ENCODE peak calls at places on chromosomes 6 and 20, in ten cellular contexts. One of them, this sample, is unnamed.

GRCh38 chr6:82040405-82041221 is 206.9 kb downstream of the IBTK start:
- DNase-seq in cardiac septum: no peak
- DNase-seq in HFFc6: peak; percentile 52
- DNase-seq in coronary artery: no peak
- DNase-seq in left cardiac atrium: no peak
- DNase-seq in fibroblast of the conjunctiva: peak; percentile 40
- DNase-seq in aorta: no peak
- DNase-seq in NCI-H226: peak; percentile 30
- DNase-seq in activated naive CD4-positive, alpha-beta T cell: no peak
- DNase-seq in stimulated activated CD8-positive, alpha-beta memory T cell treated with anti-CD3 and anti-CD28 coated beads, Interleukin-4, amount 100 ng/mL, for 4 hours: no peak
- DNase-seq in this sample: peak; percentile 67

GRCh38 chr6:6775074-6775473 is 186.6 kb downstream of the LY86 start:
- DNase-seq in cardiac septum: no peak
- DNase-seq in HFFc6: no peak
- DNase-seq in coronary artery: no peak
- DNase-seq in left cardiac atrium: no peak
- DNase-seq in fibroblast of the conjunctiva: no peak
- DNase-seq in aorta: no peak
- DNase-seq in NCI-H226: no peak
- DNase-seq in activated naive CD4-positive, alpha-beta T cell: no peak
- DNase-seq in stimulated activated CD8-positive, alpha-beta memory T cell treated with anti-CD3 and anti-CD28 coated beads, Interleukin-4, amount 100 ng/mL, for 4 hours: no peak
- DNase-seq in this sample: no peak

GRCh38 chr6:46284472-46284871 is 113.7 kb upstream of the ENPP5 start:
- DNase-seq in cardiac septum: no peak
- DNase-seq in HFFc6: no peak
- DNase-seq in coronary artery: no peak
- DNase-seq in left cardiac atrium: no peak
- DNase-seq in fibroblast of the conjunctiva: no peak
- DNase-seq in aorta: no peak
- DNase-seq in NCI-H226: no peak
- DNase-seq in activated naive CD4-positive, alpha-beta T cell: no peak
- DNase-seq in stimulated activated CD8-positive, alpha-beta memory T cell treated with anti-CD3 and anti-CD28 coated beads, Interleukin-4, amount 100 ng/mL, for 4 hours: no peak
- DNase-seq in this sample: peak; percentile 46

GRCh38 chr6:127464881-127465459 is 5.8 kb upstream of the KIAA0408 start:
- DNase-seq in cardiac septum: no peak
- DNase-seq in HFFc6: peak; percentile 72
- DNase-seq in coronary artery: peak; percentile 74
- DNase-seq in left cardiac atrium: peak; percentile 69
- DNase-seq in fibroblast of the conjunctiva: peak; percentile 66
- DNase-seq in aorta: peak; percentile 84
- DNase-seq in NCI-H226: peak; percentile 50
- DNase-seq in activated naive CD4-positive, alpha-beta T cell: peak; percentile 2
- DNase-seq in stimulated activated CD8-positive, alpha-beta memory T cell treated with anti-CD3 and anti-CD28 coated beads, Interleukin-4, amount 100 ng/mL, for 4 hours: peak; percentile 20
- DNase-seq in this sample: peak; percentile 74

GRCh38 chr6:13355043-13355945 is 27.0 kb upstream of the TBC1D7 start:
- DNase-seq in cardiac septum: no peak
- DNase-seq in HFFc6: peak; percentile 96
- DNase-seq in coronary artery: no peak
- DNase-seq in left cardiac atrium: no peak
- DNase-seq in fibroblast of the conjunctiva: peak; percentile 63
- DNase-seq in aorta: no peak
- DNase-seq in NCI-H226: peak; percentile 96
- DNase-seq in activated naive CD4-positive, alpha-beta T cell: no peak
- DNase-seq in stimulated activated CD8-positive, alpha-beta memory T cell treated with anti-CD3 and anti-CD28 coated beads, Interleukin-4, amount 100 ng/mL, for 4 hours: no peak
- DNase-seq in this sample: peak; percentile 71

GRCh38 chr6:16822529-16822928 is 61.3 kb upstream of the ATXN1 start:
- DNase-seq in cardiac septum: no peak
- DNase-seq in HFFc6: no peak
- DNase-seq in coronary artery: no peak
- DNase-seq in left cardiac atrium: no peak
- DNase-seq in fibroblast of the conjunctiva: no peak
- DNase-seq in aorta: no peak
- DNase-seq in NCI-H226: no peak
- DNase-seq in activated naive CD4-positive, alpha-beta T cell: no peak
- DNase-seq in stimulated activated CD8-positive, alpha-beta memory T cell treated with anti-CD3 and anti-CD28 coated beads, Interleukin-4, amount 100 ng/mL, for 4 hours: no peak
- DNase-seq in this sample: no peak

GRCh38 chr6:166626177-166627038 is 643 bp downstream of the RPS6KA2 start:
- DNase-seq in cardiac septum: no peak
- DNase-seq in HFFc6: no peak
- DNase-seq in coronary artery: no peak
- DNase-seq in left cardiac atrium: no peak
- DNase-seq in fibroblast of the conjunctiva: no peak
- DNase-seq in aorta: peak; percentile 59
- DNase-seq in NCI-H226: peak; percentile 14
- DNase-seq in activated naive CD4-positive, alpha-beta T cell: peak; percentile 36
- DNase-seq in stimulated activated CD8-positive, alpha-beta memory T cell treated with anti-CD3 and anti-CD28 coated beads, Interleukin-4, amount 100 ng/mL, for 4 hours: no peak
- DNase-seq in this sample: no peak

GRCh38 chr6:31794294-31794865 is 1.2 kb downstream of the VARS1 start:
- DNase-seq in cardiac septum: no peak
- DNase-seq in HFFc6: peak; percentile 41
- DNase-seq in coronary artery: no peak
- DNase-seq in left cardiac atrium: no peak
- DNase-seq in fibroblast of the conjunctiva: peak; percentile 22
- DNase-seq in aorta: no peak
- DNase-seq in NCI-H226: no peak
- DNase-seq in activated naive CD4-positive, alpha-beta T cell: no peak
- DNase-seq in stimulated activated CD8-positive, alpha-beta memory T cell treated with anti-CD3 and anti-CD28 coated beads, Interleukin-4, amount 100 ng/mL, for 4 hours: no peak
- DNase-seq in this sample: peak; percentile 66

GRCh38 chr6:45898941-45899682 is 116.5 kb downstream of the CLIC5 start:
- DNase-seq in cardiac septum: no peak
- DNase-seq in HFFc6: no peak
- DNase-seq in coronary artery: no peak
- DNase-seq in left cardiac atrium: no peak
- DNase-seq in fibroblast of the conjunctiva: no peak
- DNase-seq in aorta: no peak
- DNase-seq in NCI-H226: no peak
- DNase-seq in activated naive CD4-positive, alpha-beta T cell: no peak
- DNase-seq in stimulated activated CD8-positive, alpha-beta memory T cell treated with anti-CD3 and anti-CD28 coated beads, Interleukin-4, amount 100 ng/mL, for 4 hours: no peak
- DNase-seq in this sample: no peak

GRCh38 chr6:20906938-20907337 is 372.7 kb downstream of the CDKAL1 start:
- DNase-seq in cardiac septum: no peak
- DNase-seq in HFFc6: no peak
- DNase-seq in coronary artery: no peak
- DNase-seq in left cardiac atrium: no peak
- DNase-seq in fibroblast of the conjunctiva: peak; percentile 90
- DNase-seq in aorta: no peak
- DNase-seq in NCI-H226: peak; percentile 62
- DNase-seq in activated naive CD4-positive, alpha-beta T cell: no peak
- DNase-seq in stimulated activated CD8-positive, alpha-beta memory T cell treated with anti-CD3 and anti-CD28 coated beads, Interleukin-4, amount 100 ng/mL, for 4 hours: no peak
- DNase-seq in this sample: no peak

GRCh38 chr6:149457316-149457884 is 27.4 kb downstream of the ZC3H12D start:
- DNase-seq in cardiac septum: no peak
- DNase-seq in HFFc6: no peak
- DNase-seq in coronary artery: no peak
- DNase-seq in left cardiac atrium: peak; percentile 53
- DNase-seq in fibroblast of the conjunctiva: no peak
- DNase-seq in aorta: no peak
- DNase-seq in NCI-H226: no peak
- DNase-seq in activated naive CD4-positive, alpha-beta T cell: no peak
- DNase-seq in stimulated activated CD8-positive, alpha-beta memory T cell treated with anti-CD3 and anti-CD28 coated beads, Interleukin-4, amount 100 ng/mL, for 4 hours: no peak
- DNase-seq in this sample: no peak

GRCh38 chr20:11436113-11436890 is 481.4 kb upstream of the BTBD3 start:
- DNase-seq in cardiac septum: no peak
- DNase-seq in HFFc6: no peak
- DNase-seq in coronary artery: no peak
- DNase-seq in left cardiac atrium: no peak
- DNase-seq in fibroblast of the conjunctiva: no peak
- DNase-seq in aorta: no peak
- DNase-seq in NCI-H226: no peak
- DNase-seq in activated naive CD4-positive, alpha-beta T cell: no peak
- DNase-seq in stimulated activated CD8-positive, alpha-beta memory T cell treated with anti-CD3 and anti-CD28 coated beads, Interleukin-4, amount 100 ng/mL, for 4 hours: no peak
- DNase-seq in this sample: no peak

GRCh38 chr6:80872194-80872950 is 765.9 kb downstream of the BCKDHB start:
- DNase-seq in cardiac septum: no peak
- DNase-seq in HFFc6: no peak
- DNase-seq in coronary artery: no peak
- DNase-seq in left cardiac atrium: peak; percentile 15
- DNase-seq in fibroblast of the conjunctiva: peak; percentile 33
- DNase-seq in aorta: no peak
- DNase-seq in NCI-H226: no peak
- DNase-seq in activated naive CD4-positive, alpha-beta T cell: no peak
- DNase-seq in stimulated activated CD8-positive, alpha-beta memory T cell treated with anti-CD3 and anti-CD28 coated beads, Interleukin-4, amount 100 ng/mL, for 4 hours: no peak
- DNase-seq in this sample: no peak

GRCh38 chr20:38304845-38305447 is 990 bp downstream of the BPI start:
- DNase-seq in cardiac septum: peak; percentile 90
- DNase-seq in HFFc6: peak; percentile 45
- DNase-seq in coronary artery: no peak
- DNase-seq in left cardiac atrium: peak; percentile 40
- DNase-seq in fibroblast of the conjunctiva: no peak
- DNase-seq in aorta: peak; percentile 67
- DNase-seq in NCI-H226: no peak
- DNase-seq in activated naive CD4-positive, alpha-beta T cell: no peak
- DNase-seq in stimulated activated CD8-positive, alpha-beta memory T cell treated with anti-CD3 and anti-CD28 coated beads, Interleukin-4, amount 100 ng/mL, for 4 hours: no peak
- DNase-seq in this sample: peak; percentile 82

GRCh38 chr6:4358414-4359107 is 223.2 kb upstream of the ECI2 start:
- DNase-seq in cardiac septum: peak; percentile 94
- DNase-seq in HFFc6: peak; percentile 100
- DNase-seq in coronary artery: peak; percentile 99
- DNase-seq in left cardiac atrium: peak; percentile 95
- DNase-seq in fibroblast of the conjunctiva: peak; percentile 98
- DNase-seq in aorta: peak; percentile 95
- DNase-seq in NCI-H226: peak; percentile 98
- DNase-seq in activated naive CD4-positive, alpha-beta T cell: no peak
- DNase-seq in stimulated activated CD8-positive, alpha-beta memory T cell treated with anti-CD3 and anti-CD28 coated beads, Interleukin-4, amount 100 ng/mL, for 4 hours: no peak
- DNase-seq in this sample: no peak

GRCh38 chr6:41638801-41639555 is 710 bp downstream of the MDFI start:
- DNase-seq in cardiac septum: no peak
- DNase-seq in HFFc6: no peak
- DNase-seq in coronary artery: no peak
- DNase-seq in left cardiac atrium: no peak
- DNase-seq in fibroblast of the conjunctiva: no peak
- DNase-seq in aorta: no peak
- DNase-seq in NCI-H226: no peak
- DNase-seq in activated naive CD4-positive, alpha-beta T cell: no peak
- DNase-seq in stimulated activated CD8-positive, alpha-beta memory T cell treated with anti-CD3 and anti-CD28 coated beads, Interleukin-4, amount 100 ng/mL, for 4 hours: no peak
- DNase-seq in this sample: no peak

GRCh38 chr6:158648682-158649131 is 1.1 kb upstream of the SYTL3 start:
- DNase-seq in cardiac septum: no peak
- DNase-seq in HFFc6: peak; percentile 94
- DNase-seq in coronary artery: no peak
- DNase-seq in left cardiac atrium: no peak
- DNase-seq in fibroblast of the conjunctiva: peak; percentile 56
- DNase-seq in aorta: no peak
- DNase-seq in NCI-H226: peak; percentile 93
- DNase-seq in activated naive CD4-positive, alpha-beta T cell: no peak
- DNase-seq in stimulated activated CD8-positive, alpha-beta memory T cell treated with anti-CD3 and anti-CD28 coated beads, Interleukin-4, amount 100 ng/mL, for 4 hours: no peak
- DNase-seq in this sample: no peak

GRCh38 chr20:32077192-32077591 is 25.1 kb downstream of the HCK start:
- DNase-seq in cardiac septum: no peak
- DNase-seq in HFFc6: no peak
- DNase-seq in coronary artery: no peak
- DNase-seq in left cardiac atrium: no peak
- DNase-seq in fibroblast of the conjunctiva: no peak
- DNase-seq in aorta: no peak
- DNase-seq in NCI-H226: no peak
- DNase-seq in activated naive CD4-positive, alpha-beta T cell: no peak
- DNase-seq in stimulated activated CD8-positive, alpha-beta memory T cell treated with anti-CD3 and anti-CD28 coated beads, Interleukin-4, amount 100 ng/mL, for 4 hours: no peak
- DNase-seq in this sample: no peak

GRCh38 chr6:81105998-81106397 is 646.5 kb downstream of the TENT5A start:
- DNase-seq in cardiac septum: no peak
- DNase-seq in HFFc6: no peak
- DNase-seq in coronary artery: no peak
- DNase-seq in left cardiac atrium: no peak
- DNase-seq in fibroblast of the conjunctiva: no peak
- DNase-seq in aorta: no peak
- DNase-seq in NCI-H226: no peak
- DNase-seq in activated naive CD4-positive, alpha-beta T cell: no peak
- DNase-seq in stimulated activated CD8-positive, alpha-beta memory T cell treated with anti-CD3 and anti-CD28 coated beads, Interleukin-4, amount 100 ng/mL, for 4 hours: no peak
- DNase-seq in this sample: no peak

GRCh38 chr20:23637282-23638221 is at the start of gene CST3:
- DNase-seq in cardiac septum: peak; percentile 94
- DNase-seq in HFFc6: peak; percentile 79
- DNase-seq in coronary artery: peak; percentile 92
- DNase-seq in left cardiac atrium: peak; percentile 94
- DNase-seq in fibroblast of the conjunctiva: peak; percentile 79
- DNase-seq in aorta: peak; percentile 96
- DNase-seq in NCI-H226: peak; percentile 81
- DNase-seq in activated naive CD4-positive, alpha-beta T cell: no peak
- DNase-seq in stimulated activated CD8-positive, alpha-beta memory T cell treated with anti-CD3 and anti-CD28 coated beads, Interleukin-4, amount 100 ng/mL, for 4 hours: no peak
- DNase-seq in this sample: no peak

GRCh38 chr6:45535933-45536332 is 158.2 kb upstream of the SUPT3H start:
- DNase-seq in cardiac septum: no peak
- DNase-seq in HFFc6: no peak
- DNase-seq in coronary artery: no peak
- DNase-seq in left cardiac atrium: no peak
- DNase-seq in fibroblast of the conjunctiva: no peak
- DNase-seq in aorta: no peak
- DNase-seq in NCI-H226: no peak
- DNase-seq in activated naive CD4-positive, alpha-beta T cell: no peak
- DNase-seq in stimulated activated CD8-positive, alpha-beta memory T cell treated with anti-CD3 and anti-CD28 coated beads, Interleukin-4, amount 100 ng/mL, for 4 hours: no peak
- DNase-seq in this sample: no peak

GRCh38 chr20:50519036-50519780 is 9.0 kb downstream of the PTPN1 start:
- DNase-seq in cardiac septum: no peak
- DNase-seq in HFFc6: no peak
- DNase-seq in coronary artery: no peak
- DNase-seq in left cardiac atrium: no peak
- DNase-seq in fibroblast of the conjunctiva: no peak
- DNase-seq in aorta: no peak
- DNase-seq in NCI-H226: no peak
- DNase-seq in activated naive CD4-positive, alpha-beta T cell: no peak
- DNase-seq in stimulated activated CD8-positive, alpha-beta memory T cell treated with anti-CD3 and anti-CD28 coated beads, Interleukin-4, amount 100 ng/mL, for 4 hours: no peak
- DNase-seq in this sample: no peak

GRCh38 chr6:33947916-33948594 is 144.3 kb upstream of the MLN start:
- DNase-seq in cardiac septum: no peak
- DNase-seq in HFFc6: no peak
- DNase-seq in coronary artery: no peak
- DNase-seq in left cardiac atrium: no peak
- DNase-seq in fibroblast of the conjunctiva: no peak
- DNase-seq in aorta: no peak
- DNase-seq in NCI-H226: no peak
- DNase-seq in activated naive CD4-positive, alpha-beta T cell: no peak
- DNase-seq in stimulated activated CD8-positive, alpha-beta memory T cell treated with anti-CD3 and anti-CD28 coated beads, Interleukin-4, amount 100 ng/mL, for 4 hours: no peak
- DNase-seq in this sample: no peak

GRCh38 chr6:38364127-38364526 is 275.6 kb downstream of the BTBD9 start:
- DNase-seq in cardiac septum: no peak
- DNase-seq in HFFc6: peak; percentile 37
- DNase-seq in coronary artery: no peak
- DNase-seq in left cardiac atrium: no peak
- DNase-seq in fibroblast of the conjunctiva: no peak
- DNase-seq in aorta: no peak
- DNase-seq in NCI-H226: no peak
- DNase-seq in activated naive CD4-positive, alpha-beta T cell: no peak
- DNase-seq in stimulated activated CD8-positive, alpha-beta memory T cell treated with anti-CD3 and anti-CD28 coated beads, Interleukin-4, amount 100 ng/mL, for 4 hours: no peak
- DNase-seq in this sample: no peak

GRCh38 chr20:48758206-48758820 is 69.5 kb downstream of the PREX1 start:
- DNase-seq in cardiac septum: no peak
- DNase-seq in HFFc6: no peak
- DNase-seq in coronary artery: no peak
- DNase-seq in left cardiac atrium: no peak
- DNase-seq in fibroblast of the conjunctiva: no peak
- DNase-seq in aorta: no peak
- DNase-seq in NCI-H226: no peak
- DNase-seq in activated naive CD4-positive, alpha-beta T cell: no peak
- DNase-seq in stimulated activated CD8-positive, alpha-beta memory T cell treated with anti-CD3 and anti-CD28 coated beads, Interleukin-4, amount 100 ng/mL, for 4 hours: no peak
- DNase-seq in this sample: no peak

GRCh38 chr6:146785001-146785585 is 186.3 kb downstream of the ADGB start:
- DNase-seq in cardiac septum: no peak
- DNase-seq in HFFc6: peak; percentile 10
- DNase-seq in coronary artery: no peak
- DNase-seq in left cardiac atrium: no peak
- DNase-seq in fibroblast of the conjunctiva: peak; percentile 17
- DNase-seq in aorta: no peak
- DNase-seq in NCI-H226: peak; percentile 32
- DNase-seq in activated naive CD4-positive, alpha-beta T cell: no peak
- DNase-seq in stimulated activated CD8-positive, alpha-beta memory T cell treated with anti-CD3 and anti-CD28 coated beads, Interleukin-4, amount 100 ng/mL, for 4 hours: no peak
- DNase-seq in this sample: peak; percentile 85

GRCh38 chr6:13788820-13789219 is 25.5 kb downstream of the MCUR1 start:
- DNase-seq in cardiac septum: no peak
- DNase-seq in HFFc6: no peak
- DNase-seq in coronary artery: no peak
- DNase-seq in left cardiac atrium: no peak
- DNase-seq in fibroblast of the conjunctiva: no peak
- DNase-seq in aorta: no peak
- DNase-seq in NCI-H226: no peak
- DNase-seq in activated naive CD4-positive, alpha-beta T cell: no peak
- DNase-seq in stimulated activated CD8-positive, alpha-beta memory T cell treated with anti-CD3 and anti-CD28 coated beads, Interleukin-4, amount 100 ng/mL, for 4 hours: no peak
- DNase-seq in this sample: no peak

GRCh38 chr6:35601331-35602132 is 87.2 kb downstream of the FKBP5 start:
- DNase-seq in cardiac septum: peak; percentile 77
- DNase-seq in HFFc6: peak; percentile 94
- DNase-seq in coronary artery: peak; percentile 83
- DNase-seq in left cardiac atrium: peak; percentile 58
- DNase-seq in fibroblast of the conjunctiva: peak; percentile 97
- DNase-seq in aorta: peak; percentile 56
- DNase-seq in NCI-H226: peak; percentile 75
- DNase-seq in activated naive CD4-positive, alpha-beta T cell: peak; percentile 34
- DNase-seq in stimulated activated CD8-positive, alpha-beta memory T cell treated with anti-CD3 and anti-CD28 coated beads, Interleukin-4, amount 100 ng/mL, for 4 hours: peak; percentile 35
- DNase-seq in this sample: no peak

This sample was measured in Karpas-422.